ENCODE peak calls at places on chromosomes 1 and 21, in seven cellular contexts. Z is ovary, B is tibial nerve, T is lower lobe of right lung, J is SK-N-SH, M is uterus, N is kidney. K is an unnamed sample. For H3K4me1, the result is how much of the 10 kb centered on the place peaks cover.

GRCh38 chr1:153978274-153978909 is 918 bp upstream of the JTB start:
- DNase-seq in Z (no peak), B (no peak), T (no peak), J (no peak), M (no peak), N (no peak), K (no peak)

GRCh38 chr1:192311281-192311680 is 5.5 kb upstream of the RGS21 start:
- DNase-seq in Z (no peak), B (no peak), T (no peak), J (no peak), M (no peak), N (no peak), K (no peak)

GRCh38 chr1:107964397-107965111 is 426 bp downstream of the VAV3 start:
- DNase-seq in Z (no peak), B (no peak), T (peak), J (peak), M (no peak), N (peak), K (no peak)

GRCh38 chr1:174682419-174683008 is 234.8 kb downstream of the GPR52 start:
- DNase-seq in Z (no peak), B (no peak), T (no peak), J (no peak), M (no peak), N (no peak), K (no peak)

GRCh38 chr1:40057310-40058030 is 16.9 kb downstream of the CAP1 start:
- DNase-seq in Z (no peak), B (no peak), T (no peak), J (no peak), M (no peak), N (no peak), K (no peak)

GRCh38 chr1:225772323-225772768 is 5.3 kb upstream of the SRP9 start:
- DNase-seq in Z (peak), B (peak), T (peak), J (peak), M (peak), N (peak), K (peak)

GRCh38 chr21:34996304-34997081 is 52.6 kb downstream of the RUNX1 start:
- DNase-seq in Z (peak), B (peak), T (peak), J (no peak), M (peak), N (no peak), K (no peak)

GRCh38 chr1:222252788-222253187 is 295.1 kb downstream of the HHIPL2 start:
- DNase-seq in Z (no peak), B (no peak), T (no peak), J (no peak), M (no peak), N (no peak), K (no peak)

GRCh38 chr1:207807395-207808321 is 55.8 kb downstream of the CD46 start:
- DNase-seq in Z (no peak), B (no peak), T (peak), J (no peak), M (no peak), N (peak), K (peak)

GRCh38 chr1:157034137-157034800 is 11.3 kb downstream of the ARHGEF11 start:
- DNase-seq in Z (no peak), B (no peak), T (no peak), J (no peak), M (no peak), N (no peak), K (no peak)

GRCh38 chr1:121594096-121594495 is 409.3 kb downstream of the SRGAP2C start:
- DNase-seq in Z (no peak), B (no peak), T (no peak), J (no peak), M (no peak), N (no peak), K (no peak)

GRCh38 chr1:47941609-47942237 is 55.5 kb downstream of the TRABD2B start:
- DNase-seq in Z (no peak), B (no peak), T (no peak), J (no peak), M (no peak), N (no peak), K (no peak)

GRCh38 chr1:2807678-2808385 is 6.3 kb upstream of the TTC34 start:
- DNase-seq in Z (no peak), B (no peak), T (no peak), J (no peak), M (no peak), N (peak), K (no peak)

GRCh38 chr1:85361106-85361505 is 84.7 kb upstream of the BCL10 start:
- DNase-seq in Z (no peak), B (no peak), T (no peak), J (no peak), M (no peak), N (no peak), K (no peak)

GRCh38 chr1:167292216-167292615 is 71.5 kb downstream of the POU2F1 start:
- DNase-seq in Z (no peak), B (no peak), T (no peak), J (no peak), M (no peak), N (no peak), K (no peak)

GRCh38 chr1:27152004-27152828 is 2.7 kb downstream of the SLC9A1 start:
- DNase-seq in Z (no peak), B (no peak), T (no peak), J (peak), M (no peak), N (peak), K (peak)

GRCh38 chr21:31213787-31214186 is 130.3 kb downstream of the TIAM1 start:
- DNase-seq in Z (no peak), B (no peak), T (no peak), J (no peak), M (no peak), N (no peak), K (no peak)

GRCh38 chr1:52423771-52424170 is 19.4 kb downstream of the PRPF38A start:
- DNase-seq in Z (no peak), B (no peak), T (no peak), J (no peak), M (no peak), N (no peak), K (no peak)

GRCh38 chr1:220791287-220791686 is 4.6 kb downstream of the MTARC1 start:
- DNase-seq in Z (no peak), B (peak), T (no peak), J (peak), M (no peak), N (no peak), K (peak)

GRCh38 chr1:204249736-204250427 is 36.1 kb upstream of the GOLT1A start:
- DNase-seq in Z (no peak), B (no peak), T (no peak), J (no peak), M (no peak), N (no peak), K (no peak)

GRCh38 chr1:94154989-94155388 is 34.0 kb upstream of the ABCA4 start:
- DNase-seq in Z (no peak), B (no peak), T (no peak), J (no peak), M (no peak), N (no peak), K (peak)

GRCh38 chr1:24899581-24900485 is 30.2 kb downstream of the RUNX3 start:
- DNase-seq in Z (no peak), B (no peak), T (no peak), J (no peak), M (no peak), N (peak), K (peak)

GRCh38 chr1:157870477-157870876 is 28.9 kb upstream of the CD5L start:
- DNase-seq in Z (no peak), B (no peak), T (no peak), J (no peak), M (no peak), N (no peak), K (no peak)

GRCh38 chr1:59596432-59596831 is 218.3 kb upstream of the HOOK1 start:
- DNase-seq in Z (peak), B (no peak), T (no peak), J (no peak), M (peak), N (peak), K (peak)

GRCh38 chr1:202159534-202160371 is 649 bp downstream of the PTPN7 start:
- DNase-seq in Z (no peak), B (no peak), T (no peak), J (no peak), M (no peak), N (no peak), K (no peak)

GRCh38 chr1:30400436-30400975 is 322.9 kb downstream of the MATN1 start:
- DNase-seq in Z (no peak), B (no peak), T (no peak), J (no peak), M (no peak), N (no peak), K (no peak)

GRCh38 chr1:232922475-232922874 is 27.9 kb upstream of the NTPCR start:
- DNase-seq in Z (no peak), B (no peak), T (no peak), J (no peak), M (no peak), N (no peak), K (no peak)

GRCh38 chr1:42669936-42670335 is 11.7 kb downstream of the PPIH start:
- DNase-seq in Z (no peak), B (no peak), T (peak), J (no peak), M (no peak), N (no peak), K (no peak)

GRCh38 chr1:112237983-112238515 is 158.0 kb upstream of the CTTNBP2NL start:
- DNase-seq in Z (no peak), B (no peak), T (no peak), J (no peak), M (no peak), N (no peak), K (no peak)

GRCh38 chr1:11414921-11415538 is 63.9 kb upstream of the DISP3 start:
- DNase-seq in Z (no peak), B (no peak), T (no peak), J (no peak), M (no peak), N (no peak), K (no peak)

DNA sequence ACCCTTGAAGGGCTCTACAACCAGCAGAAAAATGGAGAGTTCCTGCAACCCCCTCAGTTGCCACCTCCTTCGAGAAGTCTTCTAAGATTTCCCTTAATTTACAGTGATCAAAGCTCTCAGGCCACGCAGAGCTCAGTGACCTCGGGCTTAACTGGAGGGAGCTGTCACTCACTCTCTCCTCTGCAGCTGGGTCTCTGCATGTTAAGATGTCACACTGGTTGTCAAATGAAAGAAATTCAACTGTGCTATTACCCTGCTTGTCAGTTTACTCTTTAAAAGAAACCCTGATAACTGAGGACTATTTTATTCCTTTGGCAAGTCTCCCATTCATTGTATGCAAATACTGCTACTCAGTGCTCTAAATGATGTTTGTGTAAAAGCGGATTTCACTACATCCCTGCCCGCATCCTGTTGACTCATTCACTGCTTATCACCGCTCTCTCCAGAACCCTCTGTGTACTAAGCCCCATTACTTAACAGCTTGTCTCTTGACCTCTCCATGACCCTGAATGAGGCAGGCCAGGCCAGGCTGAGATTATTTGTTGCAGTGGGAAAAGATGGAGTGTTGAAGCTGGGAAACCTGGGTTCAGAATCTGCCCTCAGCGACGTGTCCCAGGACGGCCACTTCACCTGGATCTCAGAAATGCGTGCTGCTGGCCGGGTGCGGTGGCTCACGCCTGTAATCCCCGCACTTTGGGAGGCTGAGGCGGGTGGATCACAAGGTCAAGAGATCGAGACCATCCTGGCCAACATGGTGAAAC is 13.7 kb downstream of the DHRS3 start:
- DNase-seq in Z (no peak), B (no peak), T (no peak), J (peak), M (peak), N (no peak), K (peak)
- H3K4me1 ChIP-seq in Z (under half), B (under half), T (half or more), J (under half), M (under half), N (half or more), K (under half)

GRCh38 chr1:43882763-43883162 is 50.8 kb upstream of the ARTN start:
- DNase-seq in Z (no peak), B (no peak), T (no peak), J (no peak), M (no peak), N (no peak), K (no peak)
- H3K4me1 ChIP-seq in Z (under half), B (under half), T (under half), J (under half), M (under half), N (under half), K (under half)

GRCh38 chr1:234605983-234606730 is 3.8 kb downstream of the IRF2BP2 start:
- DNase-seq in Z (no peak), B (no peak), T (peak), J (no peak), M (no peak), N (no peak), K (peak)
- H3K4me1 ChIP-seq in Z (under half), B (under half), T (under half), J (under half), M (under half), N (under half), K (half or more)

GRCh38 chr1:200263203-200263602 is 146.6 kb downstream of the ZNF281 start:
- DNase-seq in Z (no peak), B (no peak), T (no peak), J (no peak), M (no peak), N (no peak), K (no peak)

GRCh38 chr1:200258447-200259375 is 151.1 kb downstream of the ZNF281 start:
- DNase-seq in Z (no peak), B (no peak), T (no peak), J (peak), M (no peak), N (no peak), K (no peak)

GRCh38 chr1:200257235-200257634 is 152.6 kb downstream of the ZNF281 start:
- DNase-seq in Z (no peak), B (no peak), T (no peak), J (no peak), M (no peak), N (no peak), K (no peak)

GRCh38 chr1:200262326-200262965 is 147.4 kb downstream of the ZNF281 start:
- DNase-seq in Z (no peak), B (no peak), T (no peak), J (no peak), M (no peak), N (no peak), K (no peak)

DNA sequence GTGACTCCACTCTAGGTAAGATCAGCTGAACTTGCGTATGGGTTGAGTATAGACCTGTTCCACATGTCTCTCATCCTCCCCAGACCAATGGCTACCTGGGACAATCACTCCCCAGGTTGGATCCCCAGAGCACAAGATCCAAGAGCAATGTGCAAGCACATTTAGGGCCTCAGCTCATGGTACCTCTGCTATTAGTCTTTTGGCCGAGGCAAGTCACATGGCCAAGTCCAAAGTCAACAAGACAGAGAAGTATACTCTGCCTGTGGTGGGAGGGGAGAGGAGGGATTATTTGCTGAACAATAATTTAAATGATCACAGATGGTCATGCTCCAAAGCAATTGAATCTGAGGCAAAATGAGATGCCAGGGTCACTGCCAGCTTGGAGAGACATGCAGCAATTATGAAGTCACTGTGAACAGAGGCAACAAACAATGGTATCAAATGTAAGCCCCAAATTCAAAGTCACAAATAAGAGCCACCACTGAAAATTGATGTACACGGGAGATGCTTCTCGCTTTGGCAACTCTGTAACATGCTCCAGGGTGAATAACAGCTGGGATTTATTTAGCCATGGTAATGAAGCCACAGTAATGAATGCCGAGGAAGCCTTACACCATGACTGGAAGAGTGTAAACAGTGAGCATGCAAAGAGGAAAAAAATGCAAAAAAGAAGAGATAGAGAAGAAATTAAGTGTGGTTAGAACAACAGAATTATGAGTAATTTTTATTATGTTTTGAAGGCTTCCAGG is 149.1 kb downstream of the ZNF281 start:
- DNase-seq in Z (no peak), B (no peak), T (no peak), J (no peak), M (no peak), N (no peak), K (no peak)
- H3K4me1 ChIP-seq in Z (under half), B (under half), T (under half), J (under half), M (under half), N (under half), K (under half)

GRCh38 chr1:205669341-205670142 is 10.8 kb downstream of the SLC45A3 start:
- DNase-seq in Z (no peak), B (no peak), T (no peak), J (peak), M (no peak), N (no peak), K (no peak)

GRCh38 chr1:205666372-205667166 is 13.7 kb downstream of the SLC45A3 start:
- DNase-seq in Z (no peak), B (no peak), T (no peak), J (peak), M (no peak), N (no peak), K (no peak)

GRCh38 chr1:205670143-205670431 is 10.2 kb downstream of the SLC45A3 start:
- DNase-seq in Z (no peak), B (no peak), T (no peak), J (peak), M (no peak), N (no peak), K (no peak)

GRCh38 chr1:205668951-205669340 is 11.4 kb downstream of the SLC45A3 start:
- DNase-seq in Z (no peak), B (no peak), T (no peak), J (peak), M (no peak), N (no peak), K (no peak)

GRCh38 chr1:205667909-205668643 is 12.2 kb downstream of the SLC45A3 start:
- DNase-seq in Z (no peak), B (no peak), T (no peak), J (no peak), M (no peak), N (no peak), K (no peak)
- H3K4me1 ChIP-seq in Z (under half), B (under half), T (under half), J (under half), M (under half), N (under half), K (under half)

GRCh38 chr21:41880153-41880552 is 1.0 kb upstream of the PRDM15 start:
- DNase-seq in Z (no peak), B (no peak), T (no peak), J (no peak), M (no peak), N (no peak), K (no peak)

GRCh38 chr21:41881051-41881450 is 1.9 kb upstream of the PRDM15 start:
- DNase-seq in Z (no peak), B (no peak), T (no peak), J (no peak), M (no peak), N (no peak), K (no peak)

GRCh38 chr21:41877901-41878830 is 978 bp downstream of the PRDM15 start:
- DNase-seq in Z (no peak), B (peak), T (peak), J (peak), M (peak), N (peak), K (peak)

GRCh38 chr21:41878831-41879189 is 334 bp downstream of the PRDM15 start:
- DNase-seq in Z (peak), B (peak), T (peak), J (peak), M (peak), N (peak), K (peak)

DNA sequence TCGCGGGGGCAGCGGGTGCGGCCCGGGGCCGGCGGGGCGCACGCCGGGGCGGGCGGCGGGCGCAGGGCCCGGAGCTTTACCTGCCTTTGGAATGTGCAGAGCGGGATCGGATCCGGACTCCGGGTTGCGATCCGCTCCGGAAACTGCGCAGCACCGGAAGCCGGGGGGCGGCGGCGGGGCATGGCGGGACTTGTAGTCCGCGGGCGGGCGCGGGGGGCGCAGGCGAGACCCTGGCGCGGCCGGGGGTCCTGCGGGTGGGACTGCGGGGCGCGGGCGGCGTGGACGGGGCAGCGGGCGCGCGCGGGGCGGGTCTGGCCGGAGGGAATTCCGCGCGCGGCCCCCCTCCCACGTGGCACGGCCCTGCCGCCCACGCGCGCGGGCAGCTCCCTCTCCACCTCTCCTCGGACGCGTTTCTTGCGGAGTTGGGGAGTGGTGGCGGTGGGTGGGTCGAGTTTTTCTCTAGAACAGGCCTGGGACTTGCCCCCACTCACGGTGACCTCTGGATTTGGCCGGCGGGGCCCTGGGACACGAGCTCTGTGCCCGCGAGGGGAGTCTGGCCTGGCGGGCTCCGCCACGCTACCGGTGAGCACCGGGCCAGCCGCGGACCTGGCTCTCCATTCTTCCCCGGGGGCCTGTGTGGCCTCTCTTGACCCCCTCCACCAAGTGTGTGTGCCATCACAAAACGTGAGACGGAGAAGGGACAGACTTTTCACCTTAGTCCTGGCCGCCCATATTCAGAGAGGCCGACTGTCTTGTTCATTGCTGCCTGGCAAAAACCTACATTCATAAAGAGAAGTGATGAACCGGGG is at the start of gene PRDM15:
- DNase-seq in Z (peak), B (peak), T (peak), J (peak), M (peak), N (peak), K (peak)
- H3K4me1 ChIP-seq in Z (under half), B (under half), T (under half), J (under half), M (under half), N (under half), K (under half)

DNA sequence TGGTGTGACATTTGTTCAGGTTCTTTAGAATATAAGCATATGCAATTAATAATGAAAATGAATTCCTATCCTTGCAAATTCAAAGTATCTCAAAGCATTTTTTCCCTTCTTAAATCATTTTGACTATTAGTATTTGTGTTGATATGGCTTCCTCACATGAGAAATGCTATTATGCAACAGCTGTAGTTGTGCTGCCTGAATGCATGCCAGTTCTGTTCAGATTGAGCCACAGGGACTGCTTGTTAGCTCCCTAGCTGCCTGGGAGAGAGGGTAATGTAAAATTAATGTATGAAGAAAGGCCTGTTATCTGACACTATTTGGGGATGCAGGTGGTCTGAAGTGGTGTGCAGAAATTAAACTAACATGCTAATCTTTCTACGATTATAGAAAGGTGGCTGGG is 45.5 kb downstream of the CACHD1 start:
- DNase-seq in Z (peak), B (peak), T (no peak), J (no peak), M (peak), N (no peak), K (peak)
- H3K4me1 ChIP-seq in Z (under half), B (under half), T (half or more), J (under half), M (under half), N (under half), K (half or more)

K was measured in adrenal gland.